ENCODE peak calls at places on chromosome 7, in ten cellular contexts. C is PC-3; Y is effector memory CD4-positive, alpha-beta T cell; N is breast epithelium; L is GM23248; A is naive thymus-derived CD4-positive, alpha-beta T cell; I is neural progenitor cell; J is stomach; T is H9; X is CD4-positive, alpha-beta T cell. H is an unnamed sample.

GRCh38 chr7:101998904-101999236 is 181.4 kb downstream of the CUX1 start:
- DNase-seq in N (no peak), A (no peak), C (no peak), I (peak; percentile 44), T (peak; percentile 73), Y (no peak), J (no peak), L (no peak), X (no peak), H (no peak)

GRCh38 chr7:108559253-108559652 is 10.3 kb downstream of the THAP5 start:
- DNase-seq in J (no peak), L (no peak), A (no peak), Y (no peak), X (no peak), T (no peak), C (no peak), N (no peak), I (no peak), H (no peak)

GRCh38 chr7:117192108-117192507 is 130.8 kb downstream of the WNT2 start:
- DNase-seq in T (no peak), L (no peak), Y (no peak), X (no peak), C (no peak), N (no peak), I (no peak), J (no peak), A (no peak), H (no peak)

GRCh38 chr7:105802611-105803520 is 73.5 kb downstream of the ATXN7L1 start:
- DNase-seq in X (no peak), I (no peak), J (no peak), T (no peak), C (no peak), N (no peak), A (no peak), L (no peak), Y (no peak), H (no peak)

GRCh38 chr7:143884978-143885559 is 16.9 kb downstream of the TCAF1 start:
- DNase-seq in J (no peak), Y (no peak), L (peak; percentile 76), C (no peak), N (peak; percentile 52), X (no peak), T (peak; percentile 90), I (peak; percentile 89), A (no peak), H (no peak)

GRCh38 chr7:37065779-37066271 is 341.5 kb upstream of the AOAH start:
- DNase-seq in L (no peak), C (no peak), J (no peak), X (no peak), N (no peak), T (no peak), I (no peak), Y (no peak), A (no peak), H (no peak)

GRCh38 chr7:2728309-2729042 is 40.5 kb downstream of the AMZ1 start:
- DNase-seq in A (no peak), N (no peak), C (no peak), Y (no peak), L (no peak), T (no peak), J (peak; percentile 15), I (no peak), X (no peak), H (no peak)

GRCh38 chr7:25124485-25125136 is 449 bp downstream of the CYCS start:
- DNase-seq in T (no peak), Y (no peak), C (no peak), L (peak; percentile 65), J (no peak), I (peak; percentile 11), A (peak; percentile 3), N (no peak), X (no peak), H (peak; percentile 16)

GRCh38 chr7:40354736-40355135 is 219.9 kb downstream of the SUGCT start:
- DNase-seq in I (no peak), C (no peak), N (no peak), X (no peak), J (no peak), A (no peak), Y (no peak), L (peak; percentile 6), T (no peak), H (no peak)

GRCh38 chr7:47833211-47833610 is 115.1 kb downstream of the PKD1L1 start:
- DNase-seq in J (no peak), C (no peak), X (no peak), I (no peak), A (no peak), L (no peak), N (no peak), Y (no peak), T (no peak), H (no peak)

GRCh38 chr7:107744345-107744750 is 406 bp downstream of the CBLL1 start:
- DNase-seq in C (no peak), I (no peak), Y (no peak), A (no peak), T (no peak), N (no peak), L (no peak), X (no peak), J (no peak), H (no peak)

GRCh38 chr7:42931447-42931833 is 534 bp downstream of the PSMA2 start:
- DNase-seq in X (no peak), L (peak; percentile 51), Y (no peak), I (no peak), A (no peak), N (no peak), T (no peak), C (no peak), J (no peak), H (no peak)

GRCh38 chr7:57642730-57643129 is 192.8 kb downstream of the ZNF716 start:
- DNase-seq in C (no peak), X (no peak), Y (no peak), L (no peak), A (no peak), I (no peak), N (no peak), T (no peak), J (no peak), H (no peak)
- H3K9me3 ChIP-seq in C (no peaks in the 10 kb centered on the region), X (peaks cover 12% of the 10 kb centered on the region), Y (no peaks in the 10 kb centered on the region), L (no peaks in the 10 kb centered on the region), A (no peaks in the 10 kb centered on the region), I (no peaks in the 10 kb centered on the region), N (peaks cover 26% of the 10 kb centered on the region), T (peaks cover 78% of the 10 kb centered on the region), J (peaks cover 53% of the 10 kb centered on the region), H (no peaks in the 10 kb centered on the region)

DNA sequence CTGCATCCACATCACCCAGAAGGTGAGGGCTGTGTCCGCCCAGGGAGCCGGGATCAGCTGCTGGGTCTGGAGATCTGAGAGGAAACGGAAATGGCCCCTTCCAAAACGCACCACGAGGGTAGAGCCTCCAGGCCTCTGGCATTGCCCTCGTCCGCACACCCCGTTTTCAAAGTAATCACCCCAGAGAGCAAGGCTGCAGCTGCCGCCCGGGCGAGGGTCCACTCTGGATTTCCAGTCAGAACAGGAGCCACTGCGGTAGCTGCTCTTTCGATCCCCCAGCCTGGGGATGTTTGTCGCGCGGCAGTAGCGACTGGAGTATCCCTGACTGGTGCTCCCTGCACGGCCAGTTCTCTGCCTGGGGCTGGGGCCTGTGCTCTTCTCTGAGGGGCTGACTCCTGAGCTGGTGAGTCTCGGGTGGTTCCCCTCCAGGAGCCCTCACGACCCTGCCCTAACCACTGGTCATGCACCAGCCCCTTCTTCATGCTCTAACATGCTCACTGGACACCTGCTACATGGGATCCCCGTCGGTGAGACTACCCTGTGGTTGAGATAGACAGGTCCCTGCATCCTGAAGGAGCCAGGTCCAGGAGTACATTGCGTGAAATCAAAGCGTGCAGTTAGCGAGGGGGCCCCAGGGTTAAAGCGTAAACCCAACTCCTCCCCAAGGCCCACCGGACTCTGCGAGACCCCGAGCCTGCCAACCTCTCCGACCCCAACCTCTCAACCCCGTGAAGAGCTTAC is 99.2 kb downstream of the FOXL3 start:
- DNase-seq in A (no peak), L (no peak), T (no peak), X (no peak), C (no peak), J (no peak), N (no peak), I (no peak), Y (no peak), H (peak; percentile 3)
- H3K9me3 ChIP-seq in A (no peaks in the 10 kb centered on the region), L (no peaks in the 10 kb centered on the region), T (peaks cover 10% of the 10 kb centered on the region), X (peaks cover 5% of the 10 kb centered on the region), C (peaks cover 6% of the 10 kb centered on the region), J (peaks cover 5% of the 10 kb centered on the region), N (peaks cover 8% of the 10 kb centered on the region), I (no peaks in the 10 kb centered on the region), Y (no peaks in the 10 kb centered on the region), H (no peaks in the 10 kb centered on the region)

GRCh38 chr7:12747687-12748306 is 60.4 kb downstream of the ARL4A start:
- DNase-seq in N (no peak), C (peak; percentile 77), Y (no peak), J (no peak), A (no peak), I (no peak), T (no peak), X (no peak), L (peak; percentile 47), H (no peak)

GRCh38 chr7:12746211-12746610 is 58.8 kb downstream of the ARL4A start:
- DNase-seq in I (peak; percentile 5), N (no peak), A (no peak), X (no peak), Y (no peak), C (no peak), J (no peak), T (no peak), L (no peak), H (no peak)

GRCh38 chr7:12749069-12749468 is 61.6 kb downstream of the ARL4A start:
- DNase-seq in L (no peak), N (no peak), J (no peak), I (no peak), A (no peak), X (no peak), Y (no peak), C (no peak), T (no peak), H (no peak)

GRCh38 chr7:12751764-12752163 is 64.3 kb downstream of the ARL4A start:
- DNase-seq in I (no peak), N (no peak), L (no peak), Y (no peak), C (no peak), T (no peak), A (no peak), X (no peak), J (no peak), H (no peak)

GRCh38 chr7:12749746-12750145 is 62.3 kb downstream of the ARL4A start:
- DNase-seq in A (no peak), C (no peak), L (no peak), I (no peak), N (no peak), Y (no peak), J (no peak), X (no peak), T (no peak), H (no peak)
- H3K9me3 ChIP-seq in A (no peaks in the 10 kb centered on the region), C (no peaks in the 10 kb centered on the region), L (no peaks in the 10 kb centered on the region), I (no peaks in the 10 kb centered on the region), N (no peaks in the 10 kb centered on the region), Y (no peaks in the 10 kb centered on the region), J (no peaks in the 10 kb centered on the region), X (no peaks in the 10 kb centered on the region), T (no peaks in the 10 kb centered on the region), H (no peaks in the 10 kb centered on the region)

DNA sequence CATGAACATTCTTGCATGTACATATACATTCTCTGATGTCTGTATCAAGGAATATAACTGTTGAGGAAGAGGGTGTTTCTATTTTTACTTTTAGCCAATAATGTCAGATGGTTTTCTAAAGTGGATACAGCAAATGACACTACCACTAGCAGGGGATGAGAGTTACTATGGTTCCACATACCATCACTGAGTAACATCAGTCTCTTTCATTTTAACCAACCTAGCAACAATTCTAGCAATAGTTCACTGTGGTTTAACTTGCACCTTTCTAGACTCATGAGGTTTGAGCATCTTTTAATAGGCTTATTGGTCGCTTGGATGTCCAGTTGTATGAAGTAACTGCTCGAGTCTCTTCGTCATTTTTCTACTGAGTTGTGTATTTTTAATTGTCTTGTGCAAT is 68.5 kb upstream of the ZNF746 start:
- DNase-seq in J (no peak), A (no peak), C (no peak), X (no peak), T (no peak), I (no peak), Y (no peak), L (no peak), N (no peak), H (no peak)
- H3K9me3 ChIP-seq in J (peaks cover 21% of the 10 kb centered on the region), A (no peaks in the 10 kb centered on the region), C (peaks cover 6% of the 10 kb centered on the region), X (peaks cover 20% of the 10 kb centered on the region), T (no peaks in the 10 kb centered on the region), I (no peaks in the 10 kb centered on the region), Y (peaks cover 11% of the 10 kb centered on the region), L (peaks cover 4% of the 10 kb centered on the region), N (peaks cover 15% of the 10 kb centered on the region), H (no peaks in the 10 kb centered on the region)